ENCODE peak calls at places on chromosomes 2 and 18, in six cellular contexts. F is neural progenitor cell, P is Peyer's patch, B is cardiac muscle cell, L is astrocyte, U is right atrium auricular region. Y is an unnamed sample.

GRCh38 chr2:223590964-223591363 is 11.2 kb downstream of the SCG2 start:
- DNase-seq in F (no peak), P (no peak), B (no peak), L (peak; percentile 80), U (no peak), Y (no peak)

GRCh38 chr2:180983468-180984388 is 3.3 kb downstream of the UBE2E3 start:
- DNase-seq in F (peak; percentile 72), P (peak; percentile 23), B (peak; percentile 73), L (peak; percentile 54), U (no peak), Y (no peak)

GRCh38 chr2:234768608-234769196 is 183.1 kb upstream of the SH3BP4 start:
- DNase-seq in F (no peak), P (no peak), B (no peak), L (peak; percentile 46), U (no peak), Y (no peak)

GRCh38 chr18:2656237-2657042 is 914 bp downstream of the SMCHD1 start:
- DNase-seq in F (peak; percentile 59), P (peak; percentile 63), B (peak; percentile 75), L (peak; percentile 32), U (no peak), Y (no peak)

GRCh38 chr2:289362-290089 is 1.6 kb upstream of the ALKAL2 start:
- DNase-seq in F (peak; percentile 55), P (no peak), B (peak; percentile 25), L (peak; percentile 15), U (no peak), Y (no peak)

GRCh38 chr2:66212749-66213148 is 222.2 kb upstream of the MEIS1 start:
- DNase-seq in F (no peak), P (no peak), B (no peak), L (no peak), U (no peak), Y (no peak)

GRCh38 chr2:160635488-160635887 is 141.9 kb upstream of the RBMS1 start:
- DNase-seq in F (no peak), P (no peak), B (peak; percentile 55), L (peak; percentile 60), U (no peak), Y (peak; percentile 19)

GRCh38 chr2:231104115-231104713 is 20.6 kb downstream of the HTR2B start:
- DNase-seq in F (peak; percentile 61), P (peak; percentile 38), B (peak; percentile 57), L (peak; percentile 33), U (peak; percentile 73), Y (peak; percentile 31)

GRCh38 chr2:96819101-96819875 is 3.2 kb downstream of the CNNM3 start:
- DNase-seq in F (no peak), P (no peak), B (peak; percentile 49), L (no peak), U (no peak), Y (no peak)

GRCh38 chr18:30967701-30968100 is 74.8 kb downstream of the DSC3 start:
- DNase-seq in F (no peak), P (no peak), B (no peak), L (no peak), U (no peak), Y (no peak)

GRCh38 chr2:234955091-234955511 is 3.3 kb downstream of the SH3BP4 start:
- DNase-seq in F (peak; percentile 50), P (no peak), B (no peak), L (no peak), U (no peak), Y (no peak)

GRCh38 chr2:175371378-175371777 is 189.9 kb upstream of the ATP5MC3 start:
- DNase-seq in F (no peak), P (no peak), B (no peak), L (no peak), U (no peak), Y (no peak)

GRCh38 chr2:218582085-218582484 is 13.4 kb downstream of the CNOT9 start:
- DNase-seq in F (no peak), P (no peak), B (no peak), L (peak; percentile 83), U (no peak), Y (no peak)

GRCh38 chr2:145644820-145645302 is 1124.9 kb upstream of the ZEB2 start:
- DNase-seq in F (peak; percentile 25), P (no peak), B (no peak), L (no peak), U (no peak), Y (no peak)

GRCh38 chr2:20135631-20136050 is 84.2 kb upstream of the LAPTM4A start:
- DNase-seq in F (peak; percentile 88), P (peak; percentile 26), B (peak; percentile 85), L (peak; percentile 20), U (no peak), Y (no peak)

GRCh38 chr18:63144748-63145147 is 174.8 kb downstream of the BCL2 start:
- DNase-seq in F (no peak), P (no peak), B (no peak), L (no peak), U (no peak), Y (no peak)

GRCh38 chr2:76193098-76193497 is 482.4 kb upstream of the GCFC2 start:
- DNase-seq in F (no peak), P (no peak), B (no peak), L (no peak), U (no peak), Y (no peak)

GRCh38 chr2:55585451-55586079 is 31.9 kb downstream of the PPP4R3B start:
- DNase-seq in F (no peak), P (no peak), B (no peak), L (peak; percentile 62), U (no peak), Y (peak; percentile 39)

GRCh38 chr18:77334876-77335275 is 85.2 kb downstream of the GALR1 start:
- DNase-seq in F (no peak), P (no peak), B (no peak), L (no peak), U (no peak), Y (no peak)

GRCh38 chr2:47373747-47374146 is 29.2 kb upstream of the MSH2 start:
- DNase-seq in F (peak; percentile 41), P (no peak), B (peak; percentile 26), L (no peak), U (no peak), Y (no peak)
- TF ChIP-seq CTCF in F (peak; percentile 36), P (no peak), B (no peak), L (no peak), U (no peak), Y (no peak)

DNA sequence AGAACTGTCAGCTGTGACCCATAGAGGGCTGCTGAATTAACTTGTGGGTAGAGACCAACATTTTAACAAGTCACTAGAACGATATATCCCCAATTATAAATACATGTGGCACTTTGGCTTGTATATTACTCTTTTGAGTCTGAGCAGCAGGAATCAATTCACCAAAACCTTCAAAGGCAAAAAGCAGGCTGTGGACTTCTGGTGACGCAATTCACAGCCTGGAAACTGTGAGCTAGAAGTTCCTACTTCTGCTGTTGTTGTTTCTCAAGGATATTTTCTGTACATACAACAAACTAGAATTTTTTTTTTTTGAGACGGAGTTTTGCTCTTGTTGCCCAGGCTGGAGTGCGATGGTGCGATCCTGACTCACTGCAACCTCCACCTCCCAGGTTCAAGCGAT is 37.3 kb downstream of the PTCD3 start:
- DNase-seq in F (no peak), P (no peak), B (no peak), L (no peak), U (no peak), Y (no peak)
- H3K36me3 ChIP-seq in F (peaks cover 7% of the 10 kb centered on the region), P (no peaks in the 10 kb centered on the region), B (peaks cover 67% of the 10 kb centered on the region), L (peaks cover 53% of the 10 kb centered on the region), U (peaks cover 85% of the 10 kb centered on the region), Y (peaks cover 12% of the 10 kb centered on the region)

GRCh38 chr2:42849311-42849710 is 56.9 kb upstream of the HAAO start:
- DNase-seq in F (no peak), P (no peak), B (no peak), L (no peak), U (no peak), Y (no peak)

GRCh38 chr2:42848726-42849290 is 56.4 kb upstream of the HAAO start:
- DNase-seq in F (no peak), P (no peak), B (no peak), L (no peak), U (no peak), Y (no peak)

GRCh38 chr2:42847596-42848151 is 55.3 kb upstream of the HAAO start:
- DNase-seq in F (no peak), P (no peak), B (no peak), L (no peak), U (no peak), Y (no peak)

GRCh38 chr2:42846932-42847595 is 54.7 kb upstream of the HAAO start:
- DNase-seq in F (no peak), P (no peak), B (no peak), L (no peak), U (no peak), Y (no peak)

GRCh38 chr2:42848270-42848669 is 55.9 kb upstream of the HAAO start:
- DNase-seq in F (no peak), P (no peak), B (no peak), L (no peak), U (no peak), Y (no peak)
- H3K4me3 ChIP-seq in F (no peak overlapping the region), P (no peak overlapping the region), B (no peak overlapping the region), L (no peak overlapping the region), U (no peak overlapping the region), Y (no peak overlapping the region)

GRCh38 chr2:46995844-46996243 is 80.2 kb upstream of the MCFD2 start:
- DNase-seq in F (no peak), P (no peak), B (no peak), L (no peak), U (no peak), Y (no peak)

GRCh38 chr2:46997884-46998283 is 82.3 kb upstream of the MCFD2 start:
- DNase-seq in F (no peak), P (no peak), B (no peak), L (no peak), U (no peak), Y (no peak)

GRCh38 chr2:46997329-46997728 is 81.7 kb upstream of the MCFD2 start:
- DNase-seq in F (no peak), P (no peak), B (no peak), L (no peak), U (no peak), Y (no peak)

GRCh38 chr2:46998551-46998950 is 82.9 kb upstream of the MCFD2 start:
- DNase-seq in F (no peak), P (no peak), B (no peak), L (no peak), U (no peak), Y (no peak)

GRCh38 chr2:46996300-46996843 is 80.8 kb upstream of the MCFD2 start:
- DNase-seq in F (no peak), P (no peak), B (no peak), L (no peak), U (no peak), Y (no peak)
- TF ChIP-seq CTCF in F (no peak), P (no peak), B (no peak), L (no peak), U (no peak), Y (no peak)

DNA sequence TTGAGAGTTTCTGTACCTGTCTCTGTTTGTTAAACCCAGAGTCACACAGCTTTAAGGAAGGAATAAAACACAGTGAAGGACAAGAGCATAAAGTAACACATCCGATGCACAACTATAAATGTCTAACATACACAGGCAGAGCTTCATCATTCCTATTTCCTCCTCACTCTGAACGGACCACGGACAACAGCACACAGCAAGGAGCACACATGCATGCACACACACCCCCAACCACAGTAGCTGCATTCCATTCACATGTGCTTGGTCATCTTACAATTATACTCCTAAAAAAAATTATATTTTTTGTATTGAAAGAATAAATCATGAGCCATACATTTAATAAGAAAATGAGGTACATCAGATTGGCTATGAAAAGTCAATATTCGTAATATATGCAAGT is 58.3 kb downstream of the ID2 start:
- DNase-seq in F (no peak), P (no peak), B (no peak), L (peak; percentile 16), U (no peak), Y (no peak)
- H3K36me3 ChIP-seq in F (no peaks in the 10 kb centered on the region), P (no peaks in the 10 kb centered on the region), B (peaks cover 37% of the 10 kb centered on the region), L (peaks cover 4% of the 10 kb centered on the region), U (peaks cover 30% of the 10 kb centered on the region), Y (peaks cover 2% of the 10 kb centered on the region)

GRCh38 chr2:166494140-166494544 is at the start of gene SCN7A:
- DNase-seq in F (peak; percentile 87), P (peak; percentile 16), B (peak; percentile 60), L (peak; percentile 54), U (peak; percentile 72), Y (no peak)
- H3K4me3 ChIP-seq in F (peak within 1 kb of the TSS; percentile 50), P (peak within 1 kb of the TSS; percentile 26), B (peak within 1 kb of the TSS; percentile 16), L (peak within 1 kb of the TSS; percentile 21), U (peak within 1 kb of the TSS; percentile 40), Y (no peak within 1 kb of the TSS)

Y was measured in BJ.